ENCODE peak calls at places on chromosomes 16 and 17, in six cellular contexts. M, D, U, C, J and G are unnamed samples.

GRCh38 chr17:48471807-48472484 is 41.9 kb upstream of the SKAP1 start:
- DNase-seq in M (peak), D (no peak), U (no peak), C (no peak), J (no peak), G (no peak)

GRCh38 chr17:73140531-73140930 is 24.3 kb upstream of the SSTR2 start:
- DNase-seq in M (no peak), D (no peak), U (no peak), C (no peak), J (no peak), G (no peak)

GRCh38 chr16:82136956-82137818 is 32.8 kb downstream of the MPHOSPH6 start:
- DNase-seq in M (no peak), D (no peak), U (no peak), C (no peak), J (no peak), G (no peak)

GRCh38 chr17:55432358-55433028 is 10.9 kb upstream of the MMD start:
- DNase-seq in M (no peak), D (no peak), U (no peak), C (no peak), J (no peak), G (no peak)

GRCh38 chr17:8968503-8968902 is 3.0 kb upstream of the PIK3R5 start:
- DNase-seq in M (no peak), D (no peak), U (no peak), C (no peak), J (no peak), G (no peak)

GRCh38 chr16:71746442-71747046 is 22.0 kb upstream of the PHLPP2 start:
- DNase-seq in M (peak), D (no peak), U (peak), C (peak), J (no peak), G (no peak)

GRCh38 chr17:9022553-9023388 is 1.5 kb downstream of the NTN1 start:
- DNase-seq in M (peak), D (peak), U (no peak), C (peak), J (no peak), G (peak)

GRCh38 chr17:15947331-15947730 is 2.4 kb downstream of the ADORA2B start:
- DNase-seq in M (no peak), D (no peak), U (no peak), C (no peak), J (no peak), G (no peak)

GRCh38 chr16:48113471-48113870 is 42.3 kb downstream of the ABCC12 start:
- DNase-seq in M (peak), D (no peak), U (no peak), C (no peak), J (no peak), G (no peak)

GRCh38 chr17:36675250-36675649 is 73.9 kb downstream of the MRM1 start:
- DNase-seq in M (no peak), D (peak), U (no peak), C (no peak), J (no peak), G (no peak)

GRCh38 chr16:73171901-73172619 is 124.1 kb upstream of the ZFHX3 start:
- DNase-seq in M (no peak), D (no peak), U (no peak), C (no peak), J (no peak), G (no peak)

GRCh38 chr17:77963441-77963840 is 4.9 kb downstream of the TNRC6C start:
- DNase-seq in M (no peak), D (peak), U (no peak), C (peak), J (no peak), G (no peak)

GRCh38 chr17:17236295-17237025 is 508 bp downstream of the FLCN start:
- DNase-seq in M (peak), D (no peak), U (no peak), C (no peak), J (no peak), G (no peak)

GRCh38 chr16:82761236-82761635 is 134.5 kb downstream of the CDH13 start:
- DNase-seq in M (no peak), D (no peak), U (no peak), C (no peak), J (peak), G (no peak)

GRCh38 chr16:65116818-65117430 is 4.9 kb downstream of the CDH11 start:
- DNase-seq in M (no peak), D (no peak), U (no peak), C (no peak), J (no peak), G (no peak)

GRCh38 chr16:3656491-3657468 is 2.3 kb downstream of the DNASE1 start:
- DNase-seq in M (no peak), D (peak), U (no peak), C (no peak), J (no peak), G (peak)

GRCh38 chr16:88387941-88388627 is 5.3 kb downstream of the ZNF469 start:
- DNase-seq in M (peak), D (no peak), U (no peak), C (no peak), J (peak), G (no peak)

GRCh38 chr17:57970706-57971105 is 15.5 kb upstream of the CUEDC1 start:
- DNase-seq in M (no peak), D (no peak), U (no peak), C (no peak), J (peak), G (no peak)

GRCh38 chr16:27639588-27640276 is 89.8 kb downstream of the KATNIP start:
- DNase-seq in M (peak), D (peak), U (no peak), C (peak), J (no peak), G (no peak)

GRCh38 chr17:34892864-34893263 is 68.4 kb downstream of the CCT6B start:
- DNase-seq in M (peak), D (peak), U (no peak), C (peak), J (no peak), G (no peak)

GRCh38 chr17:33602981-33603380 is 309.9 kb upstream of the ASIC2 start:
- DNase-seq in M (peak), D (no peak), U (no peak), C (no peak), J (no peak), G (no peak)

GRCh38 chr16:74752756-74753155 is 21.9 kb downstream of the FA2H start:
- DNase-seq in M (no peak), D (no peak), U (no peak), C (no peak), J (no peak), G (no peak)

GRCh38 chr16:19167710-19168172 is 299 bp upstream of the SYT17 start:
- DNase-seq in M (peak), D (peak), U (no peak), C (peak), J (peak), G (no peak)

GRCh38 chr17:64025732-64026294 is 5.4 kb upstream of the ICAM2 start:
- DNase-seq in M (peak), D (peak), U (peak), C (peak), J (peak), G (peak)

GRCh38 chr17:81735181-81736102 is 23.4 kb downstream of the SLC25A10 start:
- DNase-seq in M (no peak), D (no peak), U (no peak), C (no peak), J (peak), G (no peak)

GRCh38 chr17:4545217-4545951 is 9.8 kb downstream of the MYBBP1A start:
- DNase-seq in M (no peak), D (no peak), U (no peak), C (no peak), J (no peak), G (no peak)

GRCh38 chr17:32266389-32267269 is 997 bp downstream of the RHBDL3 start:
- DNase-seq in M (peak), D (peak), U (no peak), C (no peak), J (no peak), G (peak)

GRCh38 chr17:44770526-44770925 is 11.7 kb downstream of the ADAM11 start:
- DNase-seq in M (no peak), D (no peak), U (no peak), C (no peak), J (no peak), G (no peak)

GRCh38 chr17:10398352-10398751 is 23.4 kb downstream of the MYH8 start:
- DNase-seq in M (peak), D (no peak), U (no peak), C (no peak), J (no peak), G (no peak)

GRCh38 chr16:88308441-88309173 is 74.2 kb upstream of the ZNF469 start:
- DNase-seq in M (no peak), D (no peak), U (no peak), C (no peak), J (no peak), G (no peak)

GRCh38 chr17:38751803-38752118 is 780 bp upstream of the PSMB3 start:
- DNase-seq in M (peak), D (peak), U (peak), C (peak), J (peak), G (peak)

GRCh38 chr17:54901230-54901847 is 687 bp downstream of the TOM1L1 start:
- DNase-seq in M (peak), D (no peak), U (no peak), C (no peak), J (peak), G (no peak)

GRCh38 chr17:50029185-50029584 is 26.7 kb upstream of the ITGA3 start:
- DNase-seq in M (no peak), D (no peak), U (no peak), C (no peak), J (peak), G (no peak)

GRCh38 chr17:34423978-34424813 is 61.2 kb upstream of the CCL1 start:
- DNase-seq in M (peak), D (no peak), U (no peak), C (no peak), J (no peak), G (no peak)